ENCODE peak calls at places on chromosomes 2 and 18, in eight cellular contexts. D is PC-3; V is naive thymus-derived CD4-positive, alpha-beta T cell; R is body of pancreas; T is kidney; L is right cardiac atrium; U is mucosa of descending colon; N is astrocyte. J is an unnamed sample.
A peak's percentile ranks its signal among the peaks of the same experiment; 100 is the strongest.

GRCh38 chr2:44793322-44793870 is 148.1 kb upstream of the SIX3 start:
- DNase-seq in L (no peak), D (peak; percentile 61), R (no peak), V (no peak), U (no peak), N (peak; percentile 14), T (no peak), J (no peak)

GRCh38 chr2:136214284-136214683 is 96.3 kb upstream of the CXCR4 start:
- DNase-seq in N (no peak), D (no peak), U (no peak), R (peak; percentile 46), T (no peak), V (no peak), L (no peak), J (no peak)

GRCh38 chr2:231890896-231891513 is 35.2 kb downstream of the NPPC start:
- DNase-seq in D (peak; percentile 17), T (no peak), U (no peak), R (peak; percentile 60), V (no peak), L (no peak), N (no peak), J (no peak)

GRCh38 chr2:237726401-237726830 is 72.2 kb upstream of the RBM44 start:
- DNase-seq in V (no peak), T (no peak), N (peak; percentile 83), L (peak; percentile 66), U (no peak), R (peak; percentile 74), D (no peak), J (no peak)

GRCh38 chr2:165357758-165358157 is 111.7 kb upstream of the CSRNP3 start:
- DNase-seq in L (no peak), T (no peak), V (no peak), R (no peak), N (peak; percentile 85), D (peak; percentile 83), U (no peak), J (no peak)

GRCh38 chr2:84815146-84815545 is 65.7 kb downstream of the TRABD2A start:
- DNase-seq in L (no peak), R (no peak), T (no peak), V (no peak), U (no peak), D (no peak), N (peak; percentile 39), J (no peak)

GRCh38 chr18:46067431-46068007 is 4.5 kb downstream of the PSTPIP2 start:
- DNase-seq in N (no peak), U (no peak), R (peak; percentile 18), T (peak; percentile 7), D (peak; percentile 15), V (no peak), L (no peak), J (no peak)

GRCh38 chr2:238295144-238296112 is 7.0 kb upstream of the PER2 start:
- DNase-seq in N (no peak), U (peak; percentile 41), T (no peak), V (no peak), D (no peak), L (no peak), R (no peak), J (no peak)

GRCh38 chr2:26988165-26988879 is 17.9 kb downstream of the MAPRE3 start:
- DNase-seq in L (no peak), U (no peak), N (peak; percentile 92), T (no peak), R (no peak), D (no peak), V (no peak), J (no peak)

GRCh38 chr18:8139127-8139591 is 470.1 kb upstream of the RAB12 start:
- DNase-seq in U (no peak), D (no peak), R (no peak), V (no peak), L (no peak), T (no peak), N (no peak), J (no peak)

GRCh38 chr2:85584354-85584856 is at the start of gene VAMP5:
- DNase-seq in D (no peak), T (peak; percentile 83), N (no peak), L (peak; percentile 83), V (no peak), U (peak; percentile 75), R (no peak), J (no peak)

GRCh38 chr18:11696451-11696850 is 7.4 kb downstream of the GNAL start:
- DNase-seq in R (no peak), T (no peak), V (no peak), U (no peak), D (no peak), N (no peak), L (no peak), J (no peak)

GRCh38 chr2:108194409-108195132 is 45.2 kb upstream of the SULT1C3 start:
- DNase-seq in T (no peak), D (peak; percentile 61), U (no peak), V (no peak), L (no peak), N (no peak), R (no peak), J (no peak)

GRCh38 chr18:11572201-11572600 is 37.2 kb upstream of the SLC35G4 start:
- DNase-seq in L (no peak), N (no peak), D (no peak), V (no peak), T (no peak), R (no peak), U (no peak), J (no peak)

GRCh38 chr2:70140978-70141753 is 49.7 kb downstream of the C2orf42 start:
- DNase-seq in R (peak; percentile 92), U (peak; percentile 68), T (peak; percentile 82), N (peak; percentile 23), D (peak; percentile 96), L (peak; percentile 72), V (peak; percentile 66), J (peak; percentile 82)

GRCh38 chr2:133232556-133232955 is 335.7 kb downstream of the NCKAP5 start:
- DNase-seq in L (no peak), T (no peak), N (no peak), U (no peak), R (no peak), V (no peak), D (no peak), J (no peak)

GRCh38 chr2:133240505-133241230 is 327.6 kb downstream of the NCKAP5 start:
- DNase-seq in T (no peak), L (no peak), R (no peak), U (no peak), V (no peak), N (peak; percentile 9), D (no peak), J (no peak)

GRCh38 chr2:133241231-133241575 is 327.1 kb downstream of the NCKAP5 start:
- DNase-seq in V (no peak), N (peak; percentile 46), U (no peak), R (no peak), D (no peak), T (no peak), L (no peak), J (no peak)

GRCh38 chr2:133231264-133231663 is 337.0 kb downstream of the NCKAP5 start:
- DNase-seq in V (no peak), N (no peak), R (no peak), D (no peak), U (no peak), T (no peak), L (no peak), J (no peak)

DNA sequence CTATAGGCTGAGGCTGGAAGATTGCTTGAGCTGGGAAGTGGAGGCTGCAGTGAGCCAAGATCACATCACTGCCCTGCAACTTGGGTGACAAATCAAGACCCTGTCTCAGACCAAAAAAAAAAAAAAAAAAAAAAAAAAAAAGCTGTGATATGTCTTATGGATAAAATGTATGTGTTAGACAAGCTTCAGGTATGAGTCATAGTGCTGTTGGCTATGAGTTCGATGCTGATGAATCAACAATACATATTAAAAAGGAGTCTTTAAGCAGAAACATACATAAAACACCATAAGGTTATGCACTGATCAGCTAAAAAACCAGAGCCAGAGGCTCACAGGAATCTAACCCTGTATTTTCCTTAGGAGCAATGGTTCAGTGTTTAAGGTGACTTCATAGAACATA is 332.3 kb downstream of the NCKAP5 start:
- DNase-seq in D (peak; percentile 70), U (no peak), R (no peak), L (no peak), T (no peak), V (no peak), N (peak; percentile 13), J (no peak)
- H3K4me1 ChIP-seq in D (peaks cover 6% of the 10 kb centered on the region), U (no peaks in the 10 kb centered on the region), R (no peaks in the 10 kb centered on the region), L (peaks cover 2% of the 10 kb centered on the region), T (no peaks in the 10 kb centered on the region), V (no peaks in the 10 kb centered on the region), N (peaks cover 5% of the 10 kb centered on the region), J (no peaks in the 10 kb centered on the region)

GRCh38 chr2:234989183-234989701 is 37.4 kb downstream of the SH3BP4 start:
- DNase-seq in R (peak; percentile 98), N (peak; percentile 70), D (peak; percentile 96), T (peak; percentile 96), L (peak; percentile 92), V (peak; percentile 3), U (peak; percentile 92), J (peak; percentile 88)
- H3K4me1 ChIP-seq in R (peaks cover 83% of the 10 kb centered on the region), N (peaks cover 36% of the 10 kb centered on the region), D (peaks cover 21% of the 10 kb centered on the region), T (peaks cover 9% of the 10 kb centered on the region), L (peaks cover 12% of the 10 kb centered on the region), V (no peaks in the 10 kb centered on the region), U (peaks cover 18% of the 10 kb centered on the region), J (peaks cover 3% of the 10 kb centered on the region)

DNA sequence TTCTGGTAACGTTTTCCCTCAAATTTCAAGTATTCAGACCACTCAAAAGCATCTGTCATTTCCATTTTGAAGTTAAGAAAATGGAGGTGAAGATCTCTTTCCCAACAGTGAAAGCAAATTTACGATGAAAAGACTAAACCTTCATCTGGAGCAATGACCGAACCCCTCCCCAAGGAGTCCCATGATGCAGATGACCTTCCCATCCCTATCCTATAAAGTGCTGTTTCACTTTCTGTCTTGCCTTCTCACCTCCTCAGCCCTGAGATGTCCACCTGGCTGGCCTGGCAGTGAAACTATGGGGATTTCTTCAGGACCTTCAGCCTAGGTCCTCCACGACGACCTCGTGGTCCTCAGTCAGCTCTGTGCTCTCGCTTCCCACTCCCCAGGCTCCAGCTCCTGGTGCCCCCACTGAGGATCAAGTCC is 925 bp upstream of the NPC1 start:
- DNase-seq in R (peak; percentile 6), V (no peak), T (no peak), N (no peak), U (no peak), L (no peak), D (no peak), J (no peak)
- H3K4me1 ChIP-seq in R (peaks cover 18% of the 10 kb centered on the region), V (peaks cover 9% of the 10 kb centered on the region), T (no peaks in the 10 kb centered on the region), N (peaks cover 14% of the 10 kb centered on the region), U (peaks cover 18% of the 10 kb centered on the region), L (peaks cover 5% of the 10 kb centered on the region), D (peaks cover 26% of the 10 kb centered on the region), J (peaks cover 3% of the 10 kb centered on the region)

GRCh38 chr2:160332318-160332717 is 132.2 kb upstream of the ITGB6 start:
- DNase-seq in L (no peak), R (peak; percentile 35), U (no peak), D (peak; percentile 37), V (no peak), T (no peak), N (peak; percentile 24), J (no peak)

GRCh38 chr2:160331258-160332025 is 131.4 kb upstream of the ITGB6 start:
- DNase-seq in D (no peak), L (peak; percentile 59), V (no peak), R (no peak), U (no peak), T (no peak), N (no peak), J (no peak)

GRCh38 chr2:160329196-160329595 is 129.1 kb upstream of the ITGB6 start:
- DNase-seq in R (no peak), T (no peak), V (no peak), D (no peak), U (no peak), L (no peak), N (no peak), J (no peak)

GRCh38 chr2:160325413-160325812 is 125.3 kb upstream of the ITGB6 start:
- DNase-seq in L (no peak), T (no peak), R (no peak), V (peak; percentile 16), D (no peak), U (no peak), N (no peak), J (no peak)

GRCh38 chr2:160328748-160329147 is 128.7 kb upstream of the ITGB6 start:
- DNase-seq in N (no peak), L (no peak), T (no peak), D (no peak), V (no peak), R (no peak), U (no peak), J (no peak)
- H3K4me1 ChIP-seq in N (peaks cover 3% of the 10 kb centered on the region), L (peaks cover 17% of the 10 kb centered on the region), T (peaks cover 12% of the 10 kb centered on the region), D (peaks cover 19% of the 10 kb centered on the region), V (peaks cover 65% of the 10 kb centered on the region), R (peaks cover 8% of the 10 kb centered on the region), U (no peaks in the 10 kb centered on the region), J (peaks cover 8% of the 10 kb centered on the region)

J was measured in lung.